ENCODE peak calls at places on chromosomes 5 and 9, in six cellular contexts. Q is thyroid gland, Z is brain microvascular endothelial cell, K is lower lobe of right lung, N is GM23248, G is BE2C. O is an unnamed sample. For H3K36me3, the result is how much of the 10 kb centered on the place peaks cover.

GRCh38 chr5:59125961-59126360 is 543.1 kb downstream of the RAB3C start:
- DNase-seq in Q (no peak), Z (no peak), K (no peak), N (peak), G (no peak), O (no peak)

GRCh38 chr9:129944501-129945116 is 98.4 kb downstream of the FNBP1 start:
- DNase-seq in Q (no peak), Z (no peak), K (no peak), N (no peak), G (no peak), O (no peak)

GRCh38 chr9:81370096-81370495 is 319.3 kb downstream of the TLE1 start:
- DNase-seq in Q (no peak), Z (no peak), K (no peak), N (no peak), G (no peak), O (no peak)

GRCh38 chr5:52864376-52864775 is 76.7 kb downstream of the ITGA1 start:
- DNase-seq in Q (no peak), Z (no peak), K (no peak), N (peak), G (no peak), O (no peak)

GRCh38 chr9:127578627-127578951 is 33.5 kb upstream of the STXBP1 start:
- DNase-seq in Q (no peak), Z (no peak), K (no peak), N (no peak), G (no peak), O (no peak)

GRCh38 chr9:36788534-36788933 is 215.8 kb downstream of the MELK start:
- DNase-seq in Q (no peak), Z (no peak), K (no peak), N (peak), G (no peak), O (no peak)

GRCh38 chr5:42721484-42721883 is 35.1 kb upstream of the CCDC152 start:
- DNase-seq in Q (no peak), Z (no peak), K (no peak), N (no peak), G (no peak), O (no peak)

GRCh38 chr9:104961238-104961637 is 33.3 kb upstream of the ABCA1 start:
- DNase-seq in Q (no peak), Z (peak), K (no peak), N (peak), G (peak), O (no peak)

GRCh38 chr9:116550728-116551436 is 136.2 kb upstream of the TRIM32 start:
- DNase-seq in Q (no peak), Z (peak), K (no peak), N (peak), G (no peak), O (no peak)

GRCh38 chr5:57327934-57328333 is 154.1 kb downstream of the GPBP1 start:
- DNase-seq in Q (no peak), Z (no peak), K (no peak), N (peak), G (no peak), O (no peak)

GRCh38 chr5:134432677-134433359 is 21.1 kb upstream of the CDKN2AIPNL start:
- DNase-seq in Q (no peak), Z (no peak), K (no peak), N (no peak), G (no peak), O (no peak)

GRCh38 chr9:98796364-98797101 is at the start of gene ANKS6:
- DNase-seq in Q (peak), Z (peak), K (peak), N (peak), G (peak), O (peak)

GRCh38 chr9:134492721-134493470 is 148.7 kb upstream of the COL5A1 start:
- DNase-seq in Q (no peak), Z (no peak), K (no peak), N (no peak), G (no peak), O (peak)
- H3K36me3 ChIP-seq in Q (under half), Z (under half), K (under half), N (under half), G (under half), O (under half)

GRCh38 chr5:132877938-132878337 is 4.5 kb downstream of the LEAP2 start:
- DNase-seq in Q (peak), Z (peak), K (no peak), N (peak), G (peak), O (peak)
- H3K36me3 ChIP-seq in Q (under half), Z (half or more), K (half or more), N (half or more), G (under half), O (under half)

GRCh38 chr5:102107865-102108264 is 188.2 kb downstream of the SLCO4C1 start:
- DNase-seq in Q (no peak), Z (no peak), K (no peak), N (no peak), G (no peak), O (no peak)
- H3K36me3 ChIP-seq in Q (under half), Z (under half), K (under half), N (under half), G (under half), O (under half)

GRCh38 chr9:107227696-107228258 is 55.3 kb upstream of the RAD23B start:
- DNase-seq in Q (no peak), Z (no peak), K (no peak), N (peak), G (no peak), O (no peak)
- H3K36me3 ChIP-seq in Q (under half), Z (under half), K (under half), N (under half), G (under half), O (under half)

DNA sequence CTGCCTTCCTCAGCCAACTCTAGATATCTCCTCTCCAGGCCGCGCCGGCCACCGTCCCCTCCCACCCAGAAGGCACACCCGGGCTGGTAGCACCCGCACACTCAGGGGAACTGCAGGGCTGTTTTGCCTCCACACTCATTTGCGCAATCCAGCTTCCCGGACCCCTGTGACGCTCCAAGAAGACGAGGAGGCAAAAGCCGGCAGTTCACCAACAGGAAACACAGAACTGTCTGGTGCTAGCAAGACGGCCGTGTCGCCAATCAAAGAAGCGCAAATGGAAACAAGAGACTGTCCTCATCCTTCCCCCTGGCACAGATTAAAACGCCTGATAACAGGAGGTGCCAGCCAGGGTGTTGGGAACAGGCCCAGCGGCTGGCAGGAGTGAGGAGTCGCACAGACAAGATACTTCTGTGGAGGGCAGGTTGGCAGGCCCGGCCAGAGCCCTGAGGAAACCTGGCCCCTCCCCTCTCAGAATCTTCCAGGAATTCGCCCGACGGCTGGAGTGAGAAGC is 7.8 kb downstream of the AGPAT2 start:
- DNase-seq in Q (no peak), Z (no peak), K (peak), N (no peak), G (no peak), O (no peak)
- H3K36me3 ChIP-seq in Q (under half), Z (under half), K (under half), N (under half), G (under half), O (under half)

GRCh38 chr9:133340916-133341315 is 4.9 kb upstream of the SURF6 start:
- DNase-seq in Q (no peak), Z (no peak), K (no peak), N (no peak), G (no peak), O (no peak)
- H3K36me3 ChIP-seq in Q (under half), Z (under half), K (half or more), N (under half), G (half or more), O (under half)

GRCh38 chr5:132471944-132472343 is 18.6 kb downstream of the IRF1 start:
- DNase-seq in Q (peak), Z (no peak), K (no peak), N (no peak), G (no peak), O (no peak)

GRCh38 chr5:132474131-132474723 is 16.3 kb downstream of the IRF1 start:
- DNase-seq in Q (peak), Z (no peak), K (no peak), N (no peak), G (no peak), O (no peak)

GRCh38 chr5:132473608-132474007 is 17.0 kb downstream of the IRF1 start:
- DNase-seq in Q (peak), Z (no peak), K (no peak), N (no peak), G (no peak), O (no peak)

GRCh38 chr5:132472431-132472830 is 18.1 kb downstream of the IRF1 start:
- DNase-seq in Q (no peak), Z (no peak), K (no peak), N (no peak), G (no peak), O (no peak)

DNA sequence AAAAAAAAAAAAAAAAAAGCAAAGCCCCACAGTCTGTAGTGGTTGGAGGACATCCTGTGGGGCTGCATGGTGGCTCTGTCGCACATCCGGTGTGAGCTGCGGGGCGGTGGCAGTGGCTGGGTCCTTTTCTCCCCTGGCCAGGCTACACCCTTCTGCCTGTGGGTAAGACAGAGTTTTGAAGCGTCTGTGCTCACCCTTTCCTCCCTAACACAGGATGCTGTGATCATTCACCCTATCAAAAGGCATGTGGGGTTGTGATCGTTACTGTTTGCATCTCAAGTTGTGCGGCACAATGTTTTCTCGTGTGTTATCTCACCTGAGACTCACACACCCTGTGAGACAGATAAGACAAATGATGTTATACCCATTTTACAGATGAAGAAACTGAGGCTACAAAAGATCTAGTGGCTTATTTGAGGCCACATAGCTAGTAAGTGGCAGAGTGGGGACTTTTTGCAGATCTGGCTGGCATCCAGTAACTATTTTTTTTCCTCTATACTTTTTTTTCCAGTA is 17.5 kb downstream of the IRF1 start:
- DNase-seq in Q (peak), Z (no peak), K (no peak), N (no peak), G (no peak), O (no peak)
- H3K36me3 ChIP-seq in Q (under half), Z (under half), K (under half), N (under half), G (under half), O (under half)